ENCODE peak calls at places on chromosomes 4 and X, in nine cellular contexts. Q is left colon; Y is germinal center; A is activated T-helper 1 cell treated with anti-CD3 and anti-CD28 coated beads, Interleukin-2, amount 50 U/mL, for 16 hours; T is EL; J is CD4-positive, alpha-beta memory T cell; I is psoas muscle; P is fibroblast of mammary gland; Z is naive thymus-derived CD8-positive, alpha-beta T cell. U is an unnamed sample.

GRCh38 chr4:98601719-98602118 is 56.7 kb downstream of the TSPAN5 start:
- DNase-seq in A (no peak), P (peak; percentile 52), Y (no peak), I (no peak), J (no peak), Z (no peak), Q (no peak), T (no peak), U (no peak)

GRCh38 chrX:1442016-1442665 is 10.6 kb downstream of the ASMTL start:
- DNase-seq in I (no peak), Y (no peak), Q (no peak), P (no peak), Z (no peak), J (no peak), A (no peak), T (no peak), U (no peak)

GRCh38 chr4:98290511-98290910 is 29.3 kb downstream of the RAP1GDS1 start:
- DNase-seq in P (peak; percentile 8), T (peak; percentile 51), A (no peak), Z (no peak), Y (no peak), Q (no peak), I (no peak), J (no peak), U (no peak)

GRCh38 chr4:159137176-159137575 is 34.3 kb downstream of the RAPGEF2 start:
- DNase-seq in Y (no peak), I (no peak), P (no peak), Q (peak; percentile 33), T (no peak), J (no peak), A (no peak), Z (no peak), U (no peak)

GRCh38 chrX:7801706-7802105 is 41.3 kb upstream of the VCX start:
- DNase-seq in T (no peak), P (peak; percentile 36), Y (no peak), J (no peak), Z (no peak), Q (no peak), A (no peak), I (no peak), U (no peak)

GRCh38 chr4:98747659-98748091 is 89.3 kb upstream of the TSPAN5 start:
- DNase-seq in Y (no peak), T (no peak), A (no peak), J (no peak), Q (peak; percentile 65), Z (no peak), P (no peak), I (no peak), U (no peak)

GRCh38 chrX:46624090-46624786 is 50.7 kb downstream of the CHST7 start:
- DNase-seq in Z (no peak), I (no peak), P (no peak), Y (no peak), J (no peak), A (no peak), Q (no peak), T (no peak), U (no peak)

GRCh38 chr4:104625706-104626105 is 131.0 kb upstream of the CXXC4 start:
- DNase-seq in A (no peak), I (no peak), T (no peak), Q (no peak), P (no peak), J (no peak), Y (no peak), Z (no peak), U (no peak)